ENCODE peak calls at places on chromosomes 2 and 18, in eight cellular contexts. V, C, S, Q, Z, N, I and T are unnamed samples.

GRCh38 chr2:150371066-150371812 is 116.2 kb downstream of the RND3 start:
- DNase-seq in V (no peak), C (peak), S (peak), Q (no peak), Z (no peak), N (no peak), I (no peak), T (no peak)

GRCh38 chr18:63881851-63882250 is 5.7 kb upstream of the SERPINB2 start:
- DNase-seq in V (no peak), C (no peak), S (peak), Q (no peak), Z (no peak), N (no peak), I (peak), T (no peak)

GRCh38 chr2:2698182-2699116 is 367.4 kb upstream of the MYT1L start:
- DNase-seq in V (no peak), C (peak), S (peak), Q (no peak), Z (peak), N (peak), I (no peak), T (no peak)

GRCh38 chr2:96815326-96816126 is 542 bp upstream of the CNNM3 start:
- DNase-seq in V (no peak), C (peak), S (peak), Q (no peak), Z (peak), N (no peak), I (peak), T (no peak)

GRCh38 chr2:26043862-26044736 is 10.2 kb downstream of the RAB10 start:
- DNase-seq in V (peak), C (peak), S (peak), Q (no peak), Z (no peak), N (no peak), I (peak), T (no peak)

GRCh38 chr18:9974279-9974915 is 60.6 kb downstream of the VAPA start:
- DNase-seq in V (no peak), C (no peak), S (no peak), Q (no peak), Z (no peak), N (no peak), I (peak), T (no peak)

GRCh38 chr2:146632707-146633106 is 1212.1 kb upstream of the ACVR2A start:
- DNase-seq in V (no peak), C (no peak), S (no peak), Q (no peak), Z (no peak), N (no peak), I (no peak), T (no peak)

GRCh38 chr2:59074071-59074470 is 832.9 kb upstream of the FANCL start:
- DNase-seq in V (no peak), C (no peak), S (no peak), Q (no peak), Z (no peak), N (no peak), I (no peak), T (no peak)

GRCh38 chr2:128332091-128332634 is 13.5 kb upstream of the HS6ST1 start:
- DNase-seq in V (no peak), C (no peak), S (no peak), Q (no peak), Z (no peak), N (no peak), I (no peak), T (no peak)

GRCh38 chr2:202643012-202643858 is 8.5 kb downstream of the FAM117B start:
- DNase-seq in V (no peak), C (no peak), S (no peak), Q (no peak), Z (no peak), N (no peak), I (peak), T (no peak)

GRCh38 chr2:158291544-158292175 is 164.9 kb downstream of the CCDC148 start:
- DNase-seq in V (no peak), C (no peak), S (peak), Q (no peak), Z (no peak), N (no peak), I (no peak), T (no peak)

GRCh38 chr2:23556929-23557328 is 171.9 kb downstream of the KLHL29 start:
- DNase-seq in V (peak), C (no peak), S (no peak), Q (no peak), Z (no peak), N (no peak), I (no peak), T (no peak)

GRCh38 chr18:63869374-63869773 is 18.1 kb upstream of the SERPINB2 start:
- DNase-seq in V (no peak), C (no peak), S (peak), Q (no peak), Z (no peak), N (no peak), I (peak), T (no peak)

GRCh38 chr18:13530879-13531387 is 195.4 kb downstream of the FAM210A start:
- DNase-seq in V (peak), C (peak), S (no peak), Q (peak), Z (peak), N (peak), I (peak), T (no peak)

GRCh38 chr2:219073413-219074129 is 12.8 kb upstream of the IHH start:
- DNase-seq in V (no peak), C (peak), S (peak), Q (peak), Z (peak), N (peak), I (peak), T (peak)

GRCh38 chr2:217922101-217923006 is 80.4 kb downstream of the TNS1 start:
- DNase-seq in V (peak), C (peak), S (no peak), Q (no peak), Z (no peak), N (no peak), I (no peak), T (no peak)
- H3K4me3 ChIP-seq in V (peak), C (no peak), S (no peak), Q (no peak), Z (no peak), N (no peak), I (no peak), T (no peak)

DNA sequence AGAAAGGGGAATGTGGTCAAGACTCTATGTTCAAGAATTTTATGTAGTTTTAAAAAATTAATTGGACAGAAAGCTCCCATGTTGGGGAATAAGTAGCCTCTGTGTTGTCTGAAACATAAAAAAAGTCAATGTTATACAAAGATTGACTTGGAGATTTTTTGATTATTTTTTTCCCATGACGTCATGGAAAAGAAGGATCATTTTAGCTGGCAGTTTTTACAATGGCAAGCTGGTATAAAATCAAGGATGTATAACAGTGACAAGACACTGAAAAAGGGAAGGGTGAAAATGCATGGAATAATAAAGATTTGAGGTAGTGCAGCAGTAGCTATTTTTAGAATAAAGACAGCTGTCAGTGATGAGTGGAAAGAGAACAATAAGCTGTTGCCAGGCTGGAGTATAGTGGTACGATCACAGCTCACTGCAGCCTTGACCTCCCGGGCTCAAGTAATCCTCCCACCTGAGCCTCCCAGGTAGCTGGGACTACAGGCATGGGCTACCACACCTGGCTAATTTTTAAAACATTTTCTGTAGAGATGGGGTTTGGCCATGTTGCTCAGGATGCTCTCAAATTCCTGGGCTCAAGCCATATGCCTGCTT is 9.2 kb downstream of the SLC39A10 start:
- DNase-seq in V (no peak), C (no peak), S (no peak), Q (no peak), Z (no peak), N (no peak), I (no peak), T (no peak)
- H3K4me3 ChIP-seq in V (no peak), C (no peak), S (no peak), Q (no peak), Z (no peak), N (no peak), I (no peak), T (no peak)

DNA sequence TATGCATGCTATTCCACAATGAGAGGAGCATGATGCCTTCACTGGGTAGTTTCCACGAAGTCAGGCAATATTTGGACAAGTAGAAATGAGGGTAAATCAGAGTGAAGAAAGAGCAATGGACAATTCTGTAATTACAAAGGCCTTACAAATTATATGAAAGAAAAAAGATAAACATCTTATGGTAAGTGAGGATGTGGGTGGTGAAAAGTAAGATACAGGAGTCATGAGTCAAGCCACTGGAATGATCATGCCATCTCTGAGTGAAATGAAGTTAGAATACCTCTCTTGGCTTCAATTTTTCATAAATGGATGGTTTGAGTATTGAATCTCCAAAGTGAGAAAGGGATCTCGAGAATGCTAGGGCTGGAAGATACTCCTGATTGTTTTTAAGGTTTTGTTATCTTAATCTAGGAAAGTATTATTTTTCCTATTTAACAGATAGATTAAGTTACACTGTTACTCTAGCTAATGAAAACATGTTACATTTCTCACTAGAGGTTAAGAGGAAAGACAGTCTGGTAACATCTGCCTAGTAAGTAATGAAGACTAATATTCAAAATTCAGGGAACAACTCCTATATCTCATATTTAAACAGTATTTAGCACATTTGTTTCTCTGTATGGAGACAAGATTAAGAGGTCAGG is 2.1 kb downstream of the GALNT3 start:
- DNase-seq in V (no peak), C (no peak), S (peak), Q (no peak), Z (no peak), N (no peak), I (no peak), T (no peak)
- H3K4me3 ChIP-seq in V (no peak), C (no peak), S (no peak), Q (no peak), Z (no peak), N (no peak), I (no peak), T (no peak)

GRCh38 chr2:237894396-237894979 is 35.1 kb downstream of the RAMP1 start:
- DNase-seq in V (no peak), C (peak), S (no peak), Q (no peak), Z (no peak), N (no peak), I (no peak), T (no peak)

GRCh38 chr2:237892478-237892877 is 33.1 kb downstream of the RAMP1 start:
- DNase-seq in V (no peak), C (no peak), S (no peak), Q (no peak), Z (no peak), N (no peak), I (no peak), T (no peak)

GRCh38 chr2:237895544-237896506 is 36.4 kb downstream of the RAMP1 start:
- DNase-seq in V (peak), C (peak), S (peak), Q (no peak), Z (no peak), N (no peak), I (no peak), T (no peak)

GRCh38 chr2:237894986-237895543 is 35.6 kb downstream of the RAMP1 start:
- DNase-seq in V (no peak), C (peak), S (no peak), Q (no peak), Z (no peak), N (no peak), I (no peak), T (no peak)

DNA sequence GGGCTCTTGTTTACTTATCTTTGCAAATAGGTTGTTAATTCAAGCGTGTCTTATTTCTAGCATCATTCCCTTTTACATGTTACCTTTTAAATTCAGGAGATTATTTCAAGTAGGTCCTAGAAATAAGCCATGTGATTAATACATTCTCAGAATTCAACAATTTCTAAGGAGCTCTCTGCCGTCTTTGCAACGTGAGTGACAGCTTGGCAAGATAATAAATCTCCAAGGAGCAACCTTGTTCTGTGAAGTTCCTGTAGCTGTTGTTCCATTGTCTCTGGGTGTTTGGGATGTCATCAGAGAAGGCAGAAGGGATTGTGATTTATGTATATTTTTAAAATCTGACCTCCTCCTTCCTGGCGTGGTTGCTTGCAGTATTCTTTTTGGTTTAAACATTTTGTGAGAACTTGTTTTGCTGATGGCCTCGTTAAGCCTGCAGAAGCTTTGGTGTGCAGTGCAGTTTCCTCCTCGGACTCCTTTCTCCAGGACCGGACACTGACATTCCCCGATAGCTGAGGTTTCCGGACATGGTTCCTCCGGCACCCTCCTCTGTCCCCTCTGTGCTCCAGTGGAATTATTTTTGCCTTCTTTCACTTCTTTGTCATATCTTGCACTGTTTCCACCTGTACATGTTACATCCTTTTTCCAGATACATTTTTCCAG is 33.6 kb downstream of the RAMP1 start:
- DNase-seq in V (no peak), C (no peak), S (no peak), Q (no peak), Z (no peak), N (no peak), I (no peak), T (no peak)
- H3K4me3 ChIP-seq in V (no peak), C (no peak), S (no peak), Q (no peak), Z (no peak), N (no peak), I (no peak), T (no peak)

DNA sequence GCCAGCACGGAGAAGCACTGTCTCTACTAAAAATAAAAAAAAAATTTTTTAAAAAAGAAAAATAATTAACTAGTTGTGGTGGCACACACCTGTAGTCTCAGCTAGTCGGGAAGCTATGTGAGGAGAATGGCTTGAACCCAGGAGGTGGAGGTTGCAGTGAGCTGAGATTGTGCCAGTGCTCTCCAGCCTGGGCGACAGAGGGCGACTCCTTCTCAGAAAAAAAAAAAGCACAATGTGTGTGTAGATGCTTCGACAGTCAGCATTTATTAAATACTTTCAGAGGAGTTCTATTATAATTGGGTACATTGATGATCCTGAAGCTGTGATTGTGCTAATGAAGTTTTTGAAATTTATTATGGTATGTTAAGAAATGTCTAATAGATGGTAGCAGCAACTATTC is 46.5 kb downstream of the XIRP2 start:
- DNase-seq in V (no peak), C (no peak), S (no peak), Q (no peak), Z (no peak), N (no peak), I (no peak), T (no peak)
- H3K4me3 ChIP-seq in V (no peak), C (no peak), S (no peak), Q (no peak), Z (no peak), N (no peak), I (no peak), T (no peak)

DNA sequence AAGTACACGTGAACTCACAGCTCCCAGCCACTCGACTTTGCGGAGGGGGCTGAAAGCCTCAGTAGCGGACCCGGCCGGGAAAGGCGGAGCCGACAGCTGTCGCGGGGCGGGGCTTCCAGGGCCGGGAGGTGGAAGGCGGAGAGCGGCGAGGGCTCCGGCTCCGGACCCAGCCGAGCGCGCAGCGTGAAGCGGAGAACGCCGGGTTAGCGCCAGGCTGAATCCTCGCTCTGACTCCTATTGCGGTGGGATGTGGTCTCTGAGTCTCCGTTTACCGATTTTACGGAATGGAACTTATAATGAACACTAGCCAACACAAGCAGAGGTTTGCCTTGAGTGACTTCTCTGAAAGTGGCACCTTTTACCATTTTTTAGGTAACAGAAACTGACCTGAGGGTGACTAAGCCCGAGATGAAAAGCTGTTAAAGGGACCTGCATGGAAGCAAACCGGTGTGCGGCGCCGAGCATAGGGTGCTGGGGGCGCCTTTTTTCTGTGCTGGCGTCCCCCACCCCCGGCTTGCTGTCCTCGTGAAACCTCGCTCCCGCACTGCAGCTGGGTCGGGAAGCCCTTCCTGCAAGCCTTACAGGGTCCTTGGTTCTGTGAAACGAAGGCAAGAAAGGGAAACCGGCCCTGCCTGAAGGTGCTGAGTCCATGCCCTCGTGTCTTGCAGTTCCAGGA is 72.9 kb downstream of the EN1 start:
- DNase-seq in V (peak), C (peak), S (peak), Q (peak), Z (no peak), N (peak), I (peak), T (peak)
- H3K4me3 ChIP-seq in V (peak), C (peak), S (peak), Q (peak), Z (no peak), N (peak), I (peak), T (peak)